ENCODE peak calls at places on chromosome 18, in eight cellular contexts. M is breast epithelium, N is HepG2, I is stomach, A is sigmoid colon, K is H1, C is HCT116, D is spleen. R is an unnamed sample.

GRCh38 chr18:49762191-49763077 is 50.9 kb downstream of the ACAA2 start:
- DNase-seq in M (no peak), N (no peak), I (no peak), A (no peak), K (no peak), C (no peak), D (no peak), R (no peak)

GRCh38 chr18:36397033-36397432 is 99.5 kb downstream of the FHOD3 start:
- DNase-seq in M (no peak), N (no peak), I (no peak), A (no peak), K (no peak), C (no peak), D (no peak), R (no peak)

GRCh38 chr18:74288730-74289129 is 3.0 kb downstream of the CYB5A start:
- DNase-seq in M (no peak), N (peak), I (no peak), A (peak), K (no peak), C (no peak), D (no peak), R (no peak)

GRCh38 chr18:32299489-32299888 is 109.7 kb downstream of the MEP1B start:
- DNase-seq in M (no peak), N (no peak), I (no peak), A (no peak), K (no peak), C (no peak), D (no peak), R (no peak)

GRCh38 chr18:63317982-63318881 is 1.3 kb downstream of the BCL2 start:
- DNase-seq in M (peak), N (no peak), I (peak), A (peak), K (no peak), C (no peak), D (peak), R (peak)

GRCh38 chr18:23814977-23815614 is 125.8 kb downstream of the LAMA3 start:
- DNase-seq in M (no peak), N (no peak), I (no peak), A (no peak), K (no peak), C (no peak), D (no peak), R (peak)

GRCh38 chr18:77119851-77120491 is 12.6 kb downstream of the MBP start:
- DNase-seq in M (no peak), N (no peak), I (no peak), A (peak), K (no peak), C (no peak), D (no peak), R (no peak)

GRCh38 chr18:26524952-26525351 is 23.4 kb downstream of the KCTD1 start:
- DNase-seq in M (no peak), N (no peak), I (no peak), A (no peak), K (no peak), C (no peak), D (no peak), R (no peak)

GRCh38 chr18:36811430-36811829 is 17.4 kb downstream of the TPGS2 start:
- DNase-seq in M (no peak), N (no peak), I (no peak), A (peak), K (no peak), C (no peak), D (no peak), R (no peak)

GRCh38 chr18:69664399-69664798 is 263.7 kb downstream of the DOK6 start:
- DNase-seq in M (no peak), N (no peak), I (no peak), A (no peak), K (no peak), C (no peak), D (no peak), R (no peak)

GRCh38 chr18:77344777-77345507 is 95.3 kb downstream of the GALR1 start:
- DNase-seq in M (no peak), N (no peak), I (no peak), A (no peak), K (no peak), C (no peak), D (no peak), R (no peak)

GRCh38 chr18:70380915-70381896 is 92.4 kb downstream of the SOCS6 start:
- DNase-seq in M (no peak), N (peak), I (no peak), A (no peak), K (no peak), C (no peak), D (no peak), R (no peak)

GRCh38 chr18:24189007-24189528 is 50.2 kb downstream of the CABYR start:
- DNase-seq in M (no peak), N (no peak), I (no peak), A (no peak), K (no peak), C (no peak), D (no peak), R (no peak)

GRCh38 chr18:13201315-13201714 is 17.2 kb upstream of the LDLRAD4 start:
- DNase-seq in M (no peak), N (no peak), I (no peak), A (no peak), K (no peak), C (no peak), D (no peak), R (no peak)

GRCh38 chr18:36401462-36401861 is 103.9 kb downstream of the FHOD3 start:
- DNase-seq in M (no peak), N (no peak), I (no peak), A (no peak), K (no peak), C (no peak), D (no peak), R (no peak)

GRCh38 chr18:50454379-50455005 is 79.6 kb downstream of the SKA1 start:
- DNase-seq in M (no peak), N (no peak), I (no peak), A (no peak), K (no peak), C (no peak), D (no peak), R (no peak)

GRCh38 chr18:7464245-7464966 is 102.7 kb upstream of the PTPRM start:
- DNase-seq in M (no peak), N (no peak), I (no peak), A (peak), K (no peak), C (no peak), D (no peak), R (no peak)
- TF ChIP-seq POLR2AphosphoS5 in M (no peak), N (no peak), I (no peak), A (peak), K (no peak), C (no peak), D (no peak), R (no peak)

GRCh38 chr18:79517322-79517721 is 121.6 kb downstream of the NFATC1 start:
- DNase-seq in M (peak), N (no peak), I (no peak), A (no peak), K (no peak), C (no peak), D (peak), R (no peak)
- TF ChIP-seq POLR2AphosphoS5 in M (no peak), N (no peak), I (no peak), A (no peak), K (no peak), C (no peak), D (peak), R (no peak)

DNA sequence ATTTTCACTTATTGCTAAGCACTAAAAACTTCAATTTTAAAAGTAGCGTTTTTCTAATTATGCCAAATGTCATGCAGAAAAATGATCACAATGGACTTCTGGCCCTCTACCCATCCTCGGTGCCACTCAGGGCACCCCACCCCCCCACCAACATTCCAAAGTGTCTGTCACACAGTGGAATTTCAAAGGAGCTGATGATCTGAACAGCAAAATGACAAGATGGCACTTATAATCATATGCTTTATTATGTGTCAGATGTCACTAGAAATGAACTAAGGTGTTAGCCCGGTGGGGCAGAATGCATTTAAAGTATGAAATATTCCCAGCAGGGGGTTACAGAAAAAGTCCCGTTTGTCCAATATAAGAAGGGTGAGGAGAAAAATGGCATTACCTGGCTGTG is 360.7 kb upstream of the RAB12 start:
- DNase-seq in M (no peak), N (no peak), I (no peak), A (no peak), K (no peak), C (no peak), D (no peak), R (no peak)
- TF ChIP-seq POLR2AphosphoS5 in M (no peak), N (no peak), I (no peak), A (no peak), K (no peak), C (no peak), D (no peak), R (no peak)

DNA sequence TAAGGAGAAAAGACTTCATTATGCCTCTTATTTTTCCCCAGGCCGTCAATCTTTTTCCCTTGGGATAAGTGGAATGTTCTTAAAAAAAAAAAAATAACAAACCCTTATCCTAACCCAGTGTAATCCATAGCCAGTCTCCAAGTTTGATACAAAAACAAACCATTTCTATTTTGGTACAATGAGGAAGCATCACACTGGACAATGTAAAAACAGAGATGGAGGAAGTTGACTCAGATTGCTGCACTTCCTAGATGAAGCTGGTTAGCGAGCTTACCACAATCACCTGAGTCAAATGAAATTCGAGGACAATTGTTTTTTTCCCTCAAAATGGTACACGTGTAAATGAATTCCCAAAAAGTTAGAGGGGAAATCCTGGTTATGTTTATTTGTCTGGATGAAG is 259.7 kb downstream of the TCF4 start:
- DNase-seq in M (no peak), N (no peak), I (no peak), A (no peak), K (no peak), C (no peak), D (no peak), R (no peak)
- TF ChIP-seq POLR2AphosphoS5 in M (no peak), N (no peak), I (no peak), A (no peak), K (no peak), C (no peak), D (no peak), R (no peak)

GRCh38 chr18:45686892-45687611 is 36.9 kb upstream of the SLC14A1 start:
- DNase-seq in M (no peak), N (no peak), I (no peak), A (no peak), K (no peak), C (no peak), D (peak), R (no peak)
- TF ChIP-seq POLR2AphosphoS5 in M (no peak), N (no peak), I (no peak), A (no peak), K (no peak), C (no peak), D (peak), R (no peak)

DNA sequence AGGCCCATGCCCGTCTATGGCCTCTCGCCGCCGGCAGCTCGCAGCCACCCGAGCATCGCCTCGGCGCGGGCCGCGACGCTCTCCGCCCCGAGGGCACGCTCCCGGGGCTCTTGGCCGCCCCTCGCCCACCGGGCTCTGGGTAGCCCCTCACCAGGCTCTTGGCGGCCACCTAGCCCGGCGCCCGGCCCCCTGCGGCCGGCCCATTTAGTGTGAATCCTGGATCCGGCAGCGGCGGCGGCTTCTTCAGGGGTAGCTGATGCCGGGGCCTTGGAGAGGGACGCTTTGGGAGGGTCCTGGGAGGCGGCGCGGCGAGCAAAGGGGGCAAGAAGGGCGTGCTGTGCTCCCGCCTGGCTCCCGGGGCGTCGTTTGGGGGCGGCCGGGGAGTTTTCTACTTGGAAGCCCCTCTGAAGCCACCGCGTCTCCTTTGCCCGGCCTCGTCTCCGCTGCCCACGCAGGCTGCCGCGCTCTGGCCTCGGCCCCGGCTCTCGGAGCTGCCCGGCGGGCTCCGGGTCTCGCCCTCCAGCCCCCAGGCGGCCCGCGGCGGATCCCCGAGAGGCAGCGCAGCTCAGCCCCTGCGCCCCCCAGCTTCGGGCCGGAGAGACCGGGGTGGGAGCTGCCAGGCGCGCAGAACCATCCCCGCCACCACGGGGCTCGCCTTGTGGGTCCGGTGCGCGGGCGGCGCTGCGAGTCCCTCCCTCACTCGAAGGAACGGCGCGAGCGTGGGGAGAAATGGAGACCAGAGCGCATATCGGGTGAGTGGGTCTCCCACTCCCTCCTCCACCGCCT is 521 bp downstream of the PIEZO2 start:
- DNase-seq in M (no peak), N (no peak), I (no peak), A (no peak), K (no peak), C (no peak), D (no peak), R (no peak)
- TF ChIP-seq POLR2AphosphoS5 in M (no peak), N (no peak), I (no peak), A (no peak), K (no peak), C (no peak), D (no peak), R (no peak)

GRCh38 chr18:48161201-48161910 is 230.9 kb upstream of the SMAD2 start:
- DNase-seq in M (peak), N (no peak), I (peak), A (peak), K (no peak), C (no peak), D (peak), R (peak)
- TF ChIP-seq POLR2AphosphoS5 in M (no peak), N (no peak), I (no peak), A (peak), K (peak), C (peak), D (peak), R (no peak)

GRCh38 chr18:11146947-11147345 is 2.4 kb downstream of the PIEZO2 start:
- DNase-seq in M (no peak), N (no peak), I (no peak), A (no peak), K (no peak), C (no peak), D (no peak), R (no peak)

GRCh38 chr18:11147371-11147860 is 2.0 kb downstream of the PIEZO2 start:
- DNase-seq in M (no peak), N (no peak), I (no peak), A (no peak), K (no peak), C (no peak), D (no peak), R (no peak)

GRCh38 chr18:11146238-11146946 is 3.0 kb downstream of the PIEZO2 start:
- DNase-seq in M (no peak), N (no peak), I (no peak), A (no peak), K (no peak), C (no peak), D (no peak), R (no peak)

GRCh38 chr18:11149441-11150270 is at the start of gene PIEZO2:
- DNase-seq in M (no peak), N (peak), I (peak), A (peak), K (no peak), C (no peak), D (peak), R (peak)

GRCh38 chr18:11147962-11148654 is 1.3 kb downstream of the PIEZO2 start:
- DNase-seq in M (no peak), N (no peak), I (no peak), A (no peak), K (no peak), C (no peak), D (no peak), R (no peak)
- TF ChIP-seq POLR2AphosphoS5 in M (no peak), N (no peak), I (no peak), A (no peak), K (no peak), C (no peak), D (no peak), R (no peak)

R was measured in SK-N-SH.